ENCODE peak calls at places on chromosome 15, in ten cellular contexts. I, W, J, M, L, D, S, Q, U and P are unnamed samples.

GRCh38 chr15:67785431-67785830 is 39.9 kb upstream of the SKOR1 start:
- DNase-seq in Q (no peak), M (no peak), U (no peak), L (no peak), D (no peak), S (no peak), J (no peak), W (no peak), I (no peak), P (no peak)

GRCh38 chr15:78604420-78604819 is 16.4 kb downstream of the CHRNA3 start:
- DNase-seq in W (no peak), Q (no peak), J (no peak), M (peak; percentile 20), U (no peak), I (no peak), L (no peak), S (no peak), D (no peak), P (no peak)

GRCh38 chr15:29860872-29861271 is 38.6 kb upstream of the TJP1 start:
- DNase-seq in W (no peak), M (no peak), U (no peak), Q (no peak), J (no peak), D (no peak), L (peak; percentile 37), I (no peak), S (no peak), P (no peak)

GRCh38 chr15:64651573-64652260 is 123.7 kb downstream of the RBPMS2 start:
- DNase-seq in U (no peak), I (no peak), L (peak; percentile 33), Q (no peak), D (no peak), J (no peak), S (no peak), W (no peak), M (no peak), P (no peak)

GRCh38 chr15:69820819-69821218 is 276.9 kb downstream of the TLE3 start:
- DNase-seq in S (no peak), Q (no peak), U (no peak), L (peak; percentile 21), I (no peak), D (no peak), M (no peak), W (no peak), J (no peak), P (no peak)

GRCh38 chr15:84659904-84660781 is 2.1 kb upstream of the NMB start:
- DNase-seq in U (no peak), S (no peak), W (no peak), I (no peak), D (no peak), J (no peak), M (no peak), L (no peak), Q (no peak), P (no peak)

GRCh38 chr15:72534522-72534921 is 60.4 kb downstream of the ARIH1 start:
- DNase-seq in I (no peak), J (no peak), M (no peak), W (no peak), D (no peak), Q (no peak), L (no peak), U (no peak), S (no peak), P (no peak)

GRCh38 chr15:28112962-28113361 is 13.8 kb upstream of the OCA2 start:
- DNase-seq in I (no peak), U (no peak), D (no peak), Q (no peak), J (no peak), W (no peak), S (no peak), M (no peak), L (no peak), P (peak; percentile 49)

GRCh38 chr15:71659730-71660067 is 150.7 kb upstream of the NR2E3 start:
- DNase-seq in Q (no peak), M (no peak), D (no peak), W (no peak), U (no peak), S (no peak), L (peak; percentile 39), J (no peak), I (no peak), P (no peak)

GRCh38 chr15:60006203-60006782 is 2.2 kb downstream of the FOXB1 start:
- DNase-seq in U (no peak), J (no peak), L (peak; percentile 2), M (peak; percentile 35), W (no peak), I (no peak), S (no peak), Q (no peak), D (peak; percentile 42), P (no peak)

GRCh38 chr15:76391847-76392246 is 55.3 kb downstream of the ISL2 start:
- DNase-seq in J (no peak), U (no peak), W (no peak), Q (no peak), D (no peak), S (no peak), L (peak; percentile 32), M (no peak), I (no peak), P (no peak)

GRCh38 chr15:57281357-57281756 is 94.9 kb upstream of the CGNL1 start:
- DNase-seq in L (no peak), I (no peak), U (no peak), D (no peak), S (no peak), Q (no peak), J (no peak), W (no peak), M (no peak), P (no peak)

GRCh38 chr15:34737379-34737928 is 17.3 kb downstream of the GJD2 start:
- DNase-seq in L (peak; percentile 40), I (no peak), W (no peak), Q (no peak), J (no peak), M (no peak), S (no peak), U (no peak), D (no peak), P (no peak)

GRCh38 chr15:44536298-44536961 is 517 bp upstream of the EIF3J start:
- DNase-seq in Q (peak; percentile 91), M (peak; percentile 90), I (peak; percentile 86), S (peak; percentile 84), J (peak; percentile 79), D (no peak), L (peak; percentile 68), U (peak; percentile 86), W (no peak), P (no peak)

GRCh38 chr15:94453227-94453626 is 221.9 kb downstream of the MCTP2 start:
- DNase-seq in D (no peak), W (no peak), L (peak; percentile 39), I (no peak), J (no peak), U (no peak), Q (no peak), S (no peak), M (no peak), P (no peak)

GRCh38 chr15:78302579-78302978 is 3.2 kb upstream of the SKIC8 start:
- DNase-seq in I (no peak), W (no peak), U (no peak), M (no peak), Q (no peak), J (no peak), S (no peak), L (peak; percentile 85), D (no peak), P (no peak)

GRCh38 chr15:89910891-89911626 is 1.7 kb downstream of the ARPIN start:
- DNase-seq in D (no peak), Q (no peak), L (no peak), W (no peak), J (no peak), I (no peak), M (no peak), S (no peak), U (no peak), P (no peak)
- TF ChIP-seq POLR2A in D (no peak), Q (no peak), L (no peak), W (no peak), J (no peak), I (no peak), M (no peak), S (no peak), U (no peak), P (no peak)

DNA sequence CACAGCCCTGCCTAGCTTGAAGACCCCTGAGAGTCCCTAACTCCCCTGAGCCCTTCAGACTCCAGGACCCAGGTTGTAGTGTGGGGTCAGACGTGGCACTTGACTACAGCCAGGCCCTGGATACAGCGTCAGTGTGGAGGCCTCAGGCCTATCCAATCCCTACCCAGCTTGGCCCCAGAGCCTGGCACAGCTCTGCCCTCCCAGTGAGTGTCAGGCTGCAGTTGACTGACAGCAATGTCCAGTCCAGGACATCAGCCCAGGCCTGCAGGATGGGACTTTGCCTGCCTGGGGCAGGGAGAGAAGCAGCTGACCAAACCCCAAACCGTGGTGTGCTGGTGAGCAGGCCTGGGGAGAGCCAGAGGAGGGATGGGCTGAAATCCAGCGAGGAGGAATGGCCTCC is 27.3 kb downstream of the KLF13 start:
- DNase-seq in U (no peak), S (no peak), I (no peak), M (no peak), D (no peak), W (no peak), Q (peak; percentile 83), J (no peak), L (no peak), P (no peak)
- H3K4me3 ChIP-seq in U (no peak overlapping the region), S (no peak overlapping the region), I (no peak overlapping the region), M (peak overlapping the region; percentile 27), D (no peak overlapping the region), W (no peak overlapping the region), Q (peak overlapping the region; percentile 50), J (no peak overlapping the region), L (no peak overlapping the region), P (no peak overlapping the region)

GRCh38 chr15:40463886-40464545 is 6.8 kb upstream of the CHST14 start:
- DNase-seq in Q (no peak), S (no peak), U (no peak), I (no peak), L (no peak), J (no peak), M (no peak), D (no peak), W (no peak), P (no peak)
- TF ChIP-seq POLR2A in Q (no peak), S (no peak), U (no peak), I (no peak), L (no peak), J (no peak), M (no peak), D (no peak), W (no peak), P (no peak)

DNA sequence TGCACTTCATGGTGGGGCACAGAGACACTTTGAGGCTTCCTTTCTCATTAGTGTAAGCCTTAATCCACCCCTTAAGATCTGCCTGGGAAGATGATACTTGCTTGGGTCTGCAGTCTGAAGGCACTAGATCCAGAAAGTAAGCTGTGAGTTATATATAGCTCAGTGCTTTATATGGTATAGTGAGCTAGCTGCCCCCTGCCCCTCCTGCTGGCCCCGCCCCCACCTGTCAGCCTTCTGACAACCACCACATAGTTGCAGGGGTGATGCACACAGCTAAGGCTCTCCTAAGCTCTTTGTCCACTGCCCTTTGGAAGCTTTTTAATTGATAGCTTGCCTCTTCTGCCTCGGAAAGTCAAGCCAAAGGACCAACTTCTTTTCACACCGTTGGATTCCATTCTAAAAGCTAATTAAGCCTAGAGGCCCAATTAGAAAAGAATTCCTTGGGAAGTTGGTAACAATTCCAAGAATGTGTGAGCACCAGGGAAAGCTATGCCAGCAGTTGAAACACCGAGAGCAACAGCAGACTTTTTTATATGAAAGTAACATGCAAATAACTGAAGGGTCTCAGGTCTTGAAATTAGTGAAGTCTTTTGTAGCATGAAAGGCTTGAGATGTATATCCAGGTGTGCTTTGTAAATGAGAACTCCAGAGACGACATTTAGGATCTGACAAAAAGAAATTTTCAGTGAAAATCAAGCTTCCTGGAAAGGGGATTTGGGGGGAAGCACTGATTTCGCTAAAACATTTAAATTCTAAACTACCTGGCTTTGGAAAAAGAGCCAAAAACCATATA is 2.3 kb downstream of the TPM1 start:
- DNase-seq in I (no peak), D (no peak), J (no peak), U (no peak), W (peak; percentile 50), S (no peak), L (peak; percentile 68), Q (no peak), M (no peak), P (peak; percentile 87)
- H3K4me3 ChIP-seq in I (peak overlapping the region; percentile 83), D (peak overlapping the region; percentile 87), J (peak overlapping the region; percentile 59), U (peak overlapping the region; percentile 85), W (peak overlapping the region; percentile 89), S (peak overlapping the region; percentile 40), L (peak overlapping the region; percentile 84), Q (peak overlapping the region; percentile 95), M (peak overlapping the region; percentile 87), P (peak overlapping the region; percentile 86)